ENCODE peak calls at places on chromosome 4, in five cellular contexts. S is activated CD4-positive, alpha-beta T cell treated with anti-CD3 and anti-CD28 coated beads, Interleukin-2, amount 50 U/mL, for 1 hour; N is RWPE1; R is activated naive CD4-positive, alpha-beta T cell treated with anti-CD3 and anti-CD28 coated beads for 36 hours; M is NCI-H460. Y is an unnamed sample.

GRCh38 chr4:40843696-40844095 is 93.9 kb downstream of the NSUN7 start:
- DNase-seq in S (peak; percentile 6), N (no peak), R (peak; percentile 60), M (peak; percentile 15), Y (no peak)

GRCh38 chr4:5785806-5786680 is 75.0 kb downstream of the EVC start:
- DNase-seq in S (no peak), N (no peak), R (no peak), M (no peak), Y (no peak)

GRCh38 chr4:188423039-188423438 is 283.8 kb downstream of the TRIML1 start:
- DNase-seq in S (no peak), N (no peak), R (no peak), M (no peak), Y (no peak)

GRCh38 chr4:159190646-159191045 is 87.8 kb downstream of the RAPGEF2 start:
- DNase-seq in S (no peak), N (no peak), R (no peak), M (no peak), Y (no peak)

GRCh38 chr4:156196722-156197121 is 243.1 kb upstream of the CTSO start:
- DNase-seq in S (no peak), N (no peak), R (no peak), M (no peak), Y (no peak)

GRCh38 chr4:4610672-4611071 is 68.8 kb upstream of the STX18 start:
- DNase-seq in S (no peak), N (no peak), R (no peak), M (no peak), Y (no peak)

GRCh38 chr4:184473515-184474260 is 662 bp downstream of the IRF2 start:
- DNase-seq in S (peak; percentile 45), N (peak; percentile 26), R (peak; percentile 50), M (no peak), Y (peak; percentile 59)

GRCh38 chr4:90442619-90443018 is 315.4 kb downstream of the CCSER1 start:
- DNase-seq in S (no peak), N (no peak), R (no peak), M (no peak), Y (no peak)

GRCh38 chr4:56958111-56958517 is 19.3 kb downstream of the NOA1 start:
- DNase-seq in S (no peak), N (peak; percentile 75), R (no peak), M (peak; percentile 53), Y (no peak)

GRCh38 chr4:127997534-127998388 is 32.6 kb downstream of the ABHD18 start:
- DNase-seq in S (no peak), N (peak; percentile 37), R (peak; percentile 67), M (no peak), Y (no peak)

GRCh38 chr4:174084981-174085380 is 198.5 kb downstream of the FBXO8 start:
- DNase-seq in S (no peak), N (no peak), R (no peak), M (no peak), Y (no peak)

GRCh38 chr4:13966241-13967195 is 339.0 kb upstream of the BOD1L1 start:
- DNase-seq in S (no peak), N (peak; percentile 46), R (no peak), M (no peak), Y (no peak)